ENCODE peak calls at places on chromosomes 7 and 10, in six cellular contexts. One of them, this sample, is unnamed.
A peak's percentile ranks its signal among the peaks of the same experiment; 100 is the strongest.

GRCh38 chr10:23293145-23293724 is 51.4 kb downstream of the C10orf67 start:
- DNase-seq in fibroblast of lung: peak; percentile 16
- DNase-seq in HFF-Myc: peak; percentile 11
- DNase-seq in AG04449: no peak
- DNase-seq in psoas muscle: no peak
- DNase-seq in suprapubic skin: no peak
- DNase-seq in this sample: peak; percentile 9

GRCh38 chr10:89659185-89660131 is 14.4 kb upstream of the PANK1 start:
- DNase-seq in psoas muscle: no peak
- DNase-seq in AG04449: peak; percentile 70
- DNase-seq in suprapubic skin: no peak
- DNase-seq in fibroblast of lung: peak; percentile 87
- DNase-seq in HFF-Myc: peak; percentile 36
- DNase-seq in this sample: no peak

GRCh38 chr7:30733691-30734090 is 18.2 kb upstream of the INMT start:
- DNase-seq in HFF-Myc: no peak
- DNase-seq in suprapubic skin: no peak
- DNase-seq in AG04449: no peak
- DNase-seq in fibroblast of lung: no peak
- DNase-seq in psoas muscle: no peak
- DNase-seq in this sample: no peak

GRCh38 chr10:83078645-83079044 is 1060.7 kb upstream of the GHITM start:
- DNase-seq in AG04449: no peak
- DNase-seq in psoas muscle: no peak
- DNase-seq in HFF-Myc: no peak
- DNase-seq in suprapubic skin: no peak
- DNase-seq in fibroblast of lung: no peak
- DNase-seq in this sample: no peak

GRCh38 chr10:97550336-97551149 is 22.0 kb upstream of the ANKRD2 start:
- DNase-seq in fibroblast of lung: no peak
- DNase-seq in HFF-Myc: no peak
- DNase-seq in suprapubic skin: no peak
- DNase-seq in AG04449: no peak
- DNase-seq in psoas muscle: peak; percentile 4
- DNase-seq in this sample: no peak

GRCh38 chr7:149885191-149886017 is 11.6 kb downstream of the ATP6V0E2 start:
- DNase-seq in suprapubic skin: peak; percentile 53
- DNase-seq in psoas muscle: no peak
- DNase-seq in HFF-Myc: no peak
- DNase-seq in fibroblast of lung: peak; percentile 25
- DNase-seq in AG04449: no peak
- DNase-seq in this sample: no peak

GRCh38 chr7:26153246-26153822 is 1.3 kb downstream of the NFE2L3 start:
- DNase-seq in HFF-Myc: no peak
- DNase-seq in AG04449: no peak
- DNase-seq in psoas muscle: no peak
- DNase-seq in fibroblast of lung: no peak
- DNase-seq in suprapubic skin: peak; percentile 54
- DNase-seq in this sample: no peak

GRCh38 chr10:127576751-127577161 is 27.6 kb downstream of the NPS start:
- DNase-seq in fibroblast of lung: no peak
- DNase-seq in psoas muscle: no peak
- DNase-seq in AG04449: no peak
- DNase-seq in HFF-Myc: no peak
- DNase-seq in suprapubic skin: no peak
- DNase-seq in this sample: no peak

GRCh38 chr7:47506716-47507354 is 75.1 kb downstream of the TNS3 start:
- DNase-seq in HFF-Myc: no peak
- DNase-seq in fibroblast of lung: peak; percentile 93
- DNase-seq in suprapubic skin: no peak
- DNase-seq in AG04449: peak; percentile 68
- DNase-seq in psoas muscle: no peak
- DNase-seq in this sample: peak; percentile 82

GRCh38 chr7:4084271-4084670 is 597.8 kb upstream of the FOXK1 start:
- DNase-seq in fibroblast of lung: no peak
- DNase-seq in AG04449: no peak
- DNase-seq in suprapubic skin: no peak
- DNase-seq in HFF-Myc: no peak
- DNase-seq in psoas muscle: no peak
- DNase-seq in this sample: no peak

GRCh38 chr7:134834689-134835462 is 55.4 kb downstream of the CALD1 start:
- DNase-seq in AG04449: no peak
- DNase-seq in psoas muscle: no peak
- DNase-seq in suprapubic skin: no peak
- DNase-seq in fibroblast of lung: peak; percentile 85
- DNase-seq in HFF-Myc: no peak
- DNase-seq in this sample: peak; percentile 81

DNA sequence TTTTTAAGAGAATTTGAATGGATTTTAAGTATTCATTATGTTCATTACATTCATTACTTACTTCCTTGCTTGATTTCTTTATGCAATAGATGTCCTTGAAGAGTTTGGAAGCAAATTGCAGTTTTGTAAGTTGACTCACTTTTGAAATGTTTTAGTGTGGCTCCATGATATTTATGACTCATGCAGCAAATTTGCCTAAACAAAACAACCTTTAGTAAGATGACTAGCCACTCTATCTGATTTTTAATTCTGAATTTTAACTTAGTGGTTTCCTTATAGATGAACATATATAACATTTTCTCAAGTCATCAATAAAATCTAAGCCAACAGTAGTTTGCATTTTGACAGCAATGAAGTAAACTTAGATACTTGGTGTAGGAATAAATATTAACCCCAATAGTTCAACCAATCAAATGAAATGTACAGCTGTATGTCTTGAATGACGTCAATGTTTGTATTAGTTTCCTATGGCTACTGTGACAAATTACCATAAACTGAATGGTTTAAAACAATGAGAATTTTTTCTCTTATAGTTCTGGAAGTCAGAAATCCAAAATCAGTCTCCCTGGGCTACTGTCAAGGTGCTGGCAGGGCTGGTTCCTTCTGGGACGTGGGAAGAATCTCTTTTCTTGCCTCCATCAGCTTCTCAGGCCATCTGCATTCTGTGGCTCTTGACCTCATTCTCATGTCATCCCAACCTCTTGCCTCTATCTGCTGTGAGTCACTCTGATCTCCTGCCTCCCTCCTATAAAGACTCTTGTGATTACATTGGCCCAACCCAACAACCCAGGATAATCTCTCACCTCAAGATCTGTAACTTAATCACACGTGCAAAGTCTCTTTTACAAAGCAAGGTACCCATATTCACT is 73.4 kb downstream of the AHR start:
- DNase-seq in AG04449: peak; percentile 95
- DNase-seq in HFF-Myc: peak; percentile 85
- DNase-seq in suprapubic skin: no peak
- DNase-seq in fibroblast of lung: peak; percentile 98
- DNase-seq in psoas muscle: no peak
- DNase-seq in this sample: peak; percentile 91
- H3K4me3 ChIP-seq in AG04449: no peak overlapping the region
- H3K4me3 ChIP-seq in HFF-Myc: no peak overlapping the region
- H3K4me3 ChIP-seq in suprapubic skin: no peak overlapping the region
- H3K4me3 ChIP-seq in fibroblast of lung: peak overlapping the region; percentile 6
- H3K4me3 ChIP-seq in psoas muscle: no peak overlapping the region
- H3K4me3 ChIP-seq in this sample: no peak overlapping the region

GRCh38 chr7:141976524-141977245 is 3.1 kb upstream of the TAS2R38 start:
- DNase-seq in HFF-Myc: no peak
- DNase-seq in fibroblast of lung: no peak
- DNase-seq in psoas muscle: no peak
- DNase-seq in AG04449: no peak
- DNase-seq in suprapubic skin: no peak
- DNase-seq in this sample: no peak
- H3K4me3 ChIP-seq in HFF-Myc: no peak overlapping the region
- H3K4me3 ChIP-seq in fibroblast of lung: no peak overlapping the region
- H3K4me3 ChIP-seq in psoas muscle: no peak overlapping the region
- H3K4me3 ChIP-seq in AG04449: no peak overlapping the region
- H3K4me3 ChIP-seq in suprapubic skin: no peak overlapping the region
- H3K4me3 ChIP-seq in this sample: peak overlapping the region; percentile 54

GRCh38 chr7:99929730-99930053 is 272 bp upstream of the GJC3 start:
- DNase-seq in psoas muscle: no peak
- DNase-seq in AG04449: no peak
- DNase-seq in fibroblast of lung: no peak
- DNase-seq in HFF-Myc: no peak
- DNase-seq in suprapubic skin: no peak
- DNase-seq in this sample: no peak

GRCh38 chr7:99927536-99927935 is 1.9 kb downstream of the GJC3 start:
- DNase-seq in suprapubic skin: no peak
- DNase-seq in HFF-Myc: no peak
- DNase-seq in psoas muscle: no peak
- DNase-seq in fibroblast of lung: no peak
- DNase-seq in AG04449: no peak
- DNase-seq in this sample: no peak

GRCh38 chr7:99930376-99930775 is 956 bp upstream of the GJC3 start:
- DNase-seq in AG04449: no peak
- DNase-seq in fibroblast of lung: no peak
- DNase-seq in psoas muscle: no peak
- DNase-seq in suprapubic skin: no peak
- DNase-seq in HFF-Myc: no peak
- DNase-seq in this sample: no peak

GRCh38 chr7:99928188-99928587 is 1.2 kb downstream of the GJC3 start:
- DNase-seq in HFF-Myc: no peak
- DNase-seq in psoas muscle: no peak
- DNase-seq in AG04449: no peak
- DNase-seq in fibroblast of lung: no peak
- DNase-seq in suprapubic skin: no peak
- DNase-seq in this sample: no peak

DNA sequence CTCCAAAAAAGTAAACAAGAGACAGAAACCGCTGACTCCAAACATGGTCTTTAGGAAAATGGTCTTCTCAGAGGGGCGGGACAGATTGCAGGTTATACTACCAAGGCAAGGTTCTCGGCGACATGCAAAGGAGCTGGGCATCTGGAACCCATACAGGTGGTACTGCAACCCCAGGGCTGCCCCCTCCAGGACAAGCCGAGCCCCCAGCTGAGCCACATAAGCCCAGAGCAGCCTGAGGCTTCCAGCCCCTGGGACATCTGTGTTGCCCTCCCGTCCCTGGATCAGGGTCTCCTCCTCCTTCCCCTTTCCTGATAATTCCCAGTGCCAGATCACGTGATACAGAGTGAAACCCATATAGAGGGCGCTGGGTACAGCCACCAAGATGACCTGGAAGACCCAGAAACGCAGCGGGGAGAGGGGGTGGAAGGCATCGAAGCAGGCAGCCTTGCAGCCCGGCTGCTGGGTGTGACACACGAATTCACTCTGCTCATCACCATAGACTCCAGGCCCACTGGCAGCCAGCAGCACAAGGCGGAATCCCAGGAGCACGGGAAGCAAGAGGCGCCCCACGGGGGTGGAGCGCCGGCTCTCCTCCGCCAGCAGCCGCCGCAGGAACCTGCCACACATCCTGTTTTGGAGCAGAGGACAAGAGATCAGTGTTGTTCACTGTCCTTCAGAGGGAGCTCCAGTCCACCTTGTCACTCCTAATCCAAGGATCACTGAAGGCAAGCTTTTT is at the start of gene GJC3:
- DNase-seq in suprapubic skin: no peak
- DNase-seq in AG04449: no peak
- DNase-seq in psoas muscle: peak; percentile 46
- DNase-seq in HFF-Myc: peak; percentile 26
- DNase-seq in fibroblast of lung: peak; percentile 47
- DNase-seq in this sample: no peak
- H3K4me3 ChIP-seq in suprapubic skin: peak within 1 kb of the TSS; percentile 23
- H3K4me3 ChIP-seq in AG04449: peak within 1 kb of the TSS; percentile 36
- H3K4me3 ChIP-seq in psoas muscle: peak within 1 kb of the TSS; percentile 40
- H3K4me3 ChIP-seq in HFF-Myc: peak within 1 kb of the TSS; percentile 29
- H3K4me3 ChIP-seq in fibroblast of lung: no peak within 1 kb of the TSS
- H3K4me3 ChIP-seq in this sample: peak within 1 kb of the TSS; percentile 30

DNA sequence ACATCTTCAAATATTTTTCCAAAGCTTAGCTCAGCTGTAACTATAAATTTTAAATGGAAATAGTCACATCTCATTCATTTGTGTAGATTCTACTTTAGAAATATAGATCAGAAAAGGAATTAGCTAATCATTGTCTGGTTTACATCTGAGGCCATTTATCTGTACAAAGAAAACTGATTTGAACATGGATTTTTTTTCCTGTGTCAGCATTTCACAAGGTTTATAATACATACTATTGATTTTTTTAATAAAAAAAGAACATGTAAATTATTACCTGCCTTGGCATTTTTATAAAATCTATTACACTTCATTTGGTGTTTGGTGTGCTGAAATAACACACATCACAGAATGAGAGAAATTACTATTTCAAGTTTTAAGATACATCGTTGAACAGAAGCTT is 3.5 kb upstream of the GPR37 start:
- DNase-seq in fibroblast of lung: no peak
- DNase-seq in AG04449: no peak
- DNase-seq in HFF-Myc: no peak
- DNase-seq in psoas muscle: no peak
- DNase-seq in suprapubic skin: no peak
- DNase-seq in this sample: no peak
- H3K4me3 ChIP-seq in fibroblast of lung: no peak overlapping the region
- H3K4me3 ChIP-seq in AG04449: no peak overlapping the region
- H3K4me3 ChIP-seq in HFF-Myc: no peak overlapping the region
- H3K4me3 ChIP-seq in psoas muscle: no peak overlapping the region
- H3K4me3 ChIP-seq in suprapubic skin: no peak overlapping the region
- H3K4me3 ChIP-seq in this sample: no peak overlapping the region

DNA sequence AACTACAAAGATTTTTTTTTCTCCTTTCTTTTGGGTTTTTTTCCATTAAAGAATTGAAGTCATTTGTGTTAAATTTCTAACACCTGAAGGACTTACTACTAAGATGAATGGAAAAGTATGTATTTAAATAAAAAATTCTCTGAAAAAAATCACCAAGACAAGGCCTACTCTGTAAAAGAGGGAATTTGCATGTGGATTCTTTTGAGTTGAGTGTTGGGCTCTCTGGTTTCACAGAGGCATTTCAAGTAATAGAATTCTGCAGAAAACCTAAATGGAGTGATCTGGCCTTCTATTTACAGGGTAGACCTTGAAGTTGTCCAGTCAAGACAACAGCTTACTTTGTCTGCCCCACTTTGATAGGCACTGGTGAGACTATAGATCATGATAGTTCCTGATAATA is 4.1 kb downstream of the LRRC17 start:
- DNase-seq in suprapubic skin: no peak
- DNase-seq in AG04449: no peak
- DNase-seq in psoas muscle: no peak
- DNase-seq in HFF-Myc: no peak
- DNase-seq in fibroblast of lung: peak; percentile 82
- DNase-seq in this sample: no peak
- H3K4me3 ChIP-seq in suprapubic skin: no peak overlapping the region
- H3K4me3 ChIP-seq in AG04449: no peak overlapping the region
- H3K4me3 ChIP-seq in psoas muscle: no peak overlapping the region
- H3K4me3 ChIP-seq in HFF-Myc: no peak overlapping the region
- H3K4me3 ChIP-seq in fibroblast of lung: no peak overlapping the region
- H3K4me3 ChIP-seq in this sample: no peak overlapping the region

This sample was measured in retinal pigment epithelial cell.